ENCODE peak calls at places on chromosomes 7 and 10, in six cellular contexts. One of them, this sample, is unnamed.

GRCh38 chr10:90947025-90947960 is 26.4 kb upstream of the ANKRD1 start:
- DNase-seq in sigmoid colon: no peak
- DNase-seq in HepG2: no peak
- DNase-seq in prostate gland: no peak
- DNase-seq in A549: no peak
- DNase-seq in stomach: no peak
- DNase-seq in this sample: no peak

GRCh38 chr10:15223174-15223573 is 54.7 kb upstream of the NMT2 start:
- DNase-seq in sigmoid colon: no peak
- DNase-seq in HepG2: no peak
- DNase-seq in prostate gland: no peak
- DNase-seq in A549: no peak
- DNase-seq in stomach: no peak
- DNase-seq in this sample: no peak

GRCh38 chr7:75663302-75663907 is 75.3 kb downstream of the HIP1 start:
- DNase-seq in sigmoid colon: no peak
- DNase-seq in HepG2: no peak
- DNase-seq in prostate gland: no peak
- DNase-seq in A549: no peak
- DNase-seq in stomach: no peak
- DNase-seq in this sample: peak

GRCh38 chr7:22935269-22935668 is 78.7 kb downstream of the HYCC1 start:
- DNase-seq in sigmoid colon: no peak
- DNase-seq in HepG2: no peak
- DNase-seq in prostate gland: no peak
- DNase-seq in A549: no peak
- DNase-seq in stomach: no peak
- DNase-seq in this sample: no peak

GRCh38 chr10:77391605-77392235 is 245.9 kb downstream of the KCNMA1 start:
- DNase-seq in sigmoid colon: peak
- DNase-seq in HepG2: peak
- DNase-seq in prostate gland: peak
- DNase-seq in A549: peak
- DNase-seq in stomach: peak
- DNase-seq in this sample: peak

GRCh38 chr10:7988985-7989384 is 65.5 kb upstream of the GATA3 start:
- DNase-seq in sigmoid colon: no peak
- DNase-seq in HepG2: no peak
- DNase-seq in prostate gland: no peak
- DNase-seq in A549: no peak
- DNase-seq in stomach: no peak
- DNase-seq in this sample: peak

GRCh38 chr7:36171503-36171902 is 18.4 kb downstream of the EEPD1 start:
- DNase-seq in sigmoid colon: no peak
- DNase-seq in HepG2: no peak
- DNase-seq in prostate gland: no peak
- DNase-seq in A549: no peak
- DNase-seq in stomach: no peak
- DNase-seq in this sample: no peak

GRCh38 chr7:122887198-122887597 is 938 bp upstream of the CADPS2 start:
- DNase-seq in sigmoid colon: peak
- DNase-seq in HepG2: peak
- DNase-seq in prostate gland: peak
- DNase-seq in A549: peak
- DNase-seq in stomach: peak
- DNase-seq in this sample: peak

GRCh38 chr10:33328253-33328652 is 6.2 kb downstream of the NRP1 start:
- DNase-seq in sigmoid colon: no peak
- DNase-seq in HepG2: no peak
- DNase-seq in prostate gland: no peak
- DNase-seq in A549: no peak
- DNase-seq in stomach: no peak
- DNase-seq in this sample: no peak

GRCh38 chr7:130207642-130208041 is at the start of gene SSMEM1:
- DNase-seq in sigmoid colon: no peak
- DNase-seq in HepG2: no peak
- DNase-seq in prostate gland: no peak
- DNase-seq in A549: no peak
- DNase-seq in stomach: no peak
- DNase-seq in this sample: no peak

GRCh38 chr7:78019457-78020130 is 221.0 kb downstream of the PHTF2 start:
- DNase-seq in sigmoid colon: peak
- DNase-seq in HepG2: peak
- DNase-seq in prostate gland: peak
- DNase-seq in A549: peak
- DNase-seq in stomach: peak
- DNase-seq in this sample: peak

GRCh38 chr7:28815369-28815927 is 142.7 kb downstream of the TRIL start:
- DNase-seq in sigmoid colon: no peak
- DNase-seq in HepG2: no peak
- DNase-seq in prostate gland: no peak
- DNase-seq in A549: no peak
- DNase-seq in stomach: no peak
- DNase-seq in this sample: no peak

GRCh38 chr10:130169136-130169888 is 33.1 kb downstream of the GLRX3 start:
- DNase-seq in sigmoid colon: no peak
- DNase-seq in HepG2: no peak
- DNase-seq in prostate gland: no peak
- DNase-seq in A549: no peak
- DNase-seq in stomach: no peak
- DNase-seq in this sample: no peak

GRCh38 chr10:124646483-124647352 is 97.5 kb downstream of the FAM53B start:
- DNase-seq in sigmoid colon: peak
- DNase-seq in HepG2: peak
- DNase-seq in prostate gland: no peak
- DNase-seq in A549: peak
- DNase-seq in stomach: peak
- DNase-seq in this sample: peak

GRCh38 chr10:127875916-127876315 is 16.8 kb downstream of the CLRN3 start:
- DNase-seq in sigmoid colon: no peak
- DNase-seq in HepG2: no peak
- DNase-seq in prostate gland: no peak
- DNase-seq in A549: no peak
- DNase-seq in stomach: no peak
- DNase-seq in this sample: no peak

GRCh38 chr7:98110249-98111022 is 3.8 kb downstream of the LMTK2 start:
- DNase-seq in sigmoid colon: no peak
- DNase-seq in HepG2: peak
- DNase-seq in prostate gland: no peak
- DNase-seq in A549: no peak
- DNase-seq in stomach: peak
- DNase-seq in this sample: peak

GRCh38 chr7:147199868-147200267 is 1083.3 kb downstream of the CNTNAP2 start:
- DNase-seq in sigmoid colon: no peak
- DNase-seq in HepG2: no peak
- DNase-seq in prostate gland: no peak
- DNase-seq in A549: no peak
- DNase-seq in stomach: no peak
- DNase-seq in this sample: no peak

GRCh38 chr10:122113161-122113944 is 124.4 kb downstream of the TACC2 start:
- DNase-seq in sigmoid colon: peak
- DNase-seq in HepG2: peak
- DNase-seq in prostate gland: peak
- DNase-seq in A549: peak
- DNase-seq in stomach: peak
- DNase-seq in this sample: peak

GRCh38 chr10:5297466-5297865 is 67.3 kb upstream of the UCN3 start:
- DNase-seq in sigmoid colon: peak
- DNase-seq in HepG2: no peak
- DNase-seq in prostate gland: no peak
- DNase-seq in A549: no peak
- DNase-seq in stomach: no peak
- DNase-seq in this sample: no peak

GRCh38 chr7:47449810-47450586 is 131.9 kb downstream of the TNS3 start:
- DNase-seq in sigmoid colon: no peak
- DNase-seq in HepG2: no peak
- DNase-seq in prostate gland: no peak
- DNase-seq in A549: no peak
- DNase-seq in stomach: no peak
- DNase-seq in this sample: no peak

GRCh38 chr7:47609803-47610452 is 28.0 kb upstream of the TNS3 start:
- DNase-seq in sigmoid colon: peak
- DNase-seq in HepG2: no peak
- DNase-seq in prostate gland: no peak
- DNase-seq in A549: no peak
- DNase-seq in stomach: no peak
- DNase-seq in this sample: no peak

GRCh38 chr7:74290999-74291441 is 1.8 kb downstream of the CLIP2 start:
- DNase-seq in sigmoid colon: no peak
- DNase-seq in HepG2: no peak
- DNase-seq in prostate gland: no peak
- DNase-seq in A549: no peak
- DNase-seq in stomach: no peak
- DNase-seq in this sample: no peak

GRCh38 chr7:74289018-74289659 is at the start of gene CLIP2:
- DNase-seq in sigmoid colon: peak
- DNase-seq in HepG2: peak
- DNase-seq in prostate gland: peak
- DNase-seq in A549: peak
- DNase-seq in stomach: peak
- DNase-seq in this sample: peak

GRCh38 chr7:74291535-74291934 is 2.3 kb downstream of the CLIP2 start:
- DNase-seq in sigmoid colon: no peak
- DNase-seq in HepG2: no peak
- DNase-seq in prostate gland: no peak
- DNase-seq in A549: no peak
- DNase-seq in stomach: no peak
- DNase-seq in this sample: no peak

GRCh38 chr7:74290590-74290950 is 1.4 kb downstream of the CLIP2 start:
- DNase-seq in sigmoid colon: no peak
- DNase-seq in HepG2: no peak
- DNase-seq in prostate gland: no peak
- DNase-seq in A549: no peak
- DNase-seq in stomach: no peak
- DNase-seq in this sample: no peak

GRCh38 chr7:74289660-74290589 is 718 bp downstream of the CLIP2 start:
- DNase-seq in sigmoid colon: peak
- DNase-seq in HepG2: no peak
- DNase-seq in prostate gland: no peak
- DNase-seq in A549: no peak
- DNase-seq in stomach: peak
- DNase-seq in this sample: peak
- TF ChIP-seq POLR2A in sigmoid colon: no peak
- TF ChIP-seq POLR2A in HepG2: no peak
- TF ChIP-seq POLR2A in prostate gland: no peak
- TF ChIP-seq POLR2A in A549: no peak
- TF ChIP-seq POLR2A in stomach: no peak
- TF ChIP-seq POLR2A in this sample: no peak

DNA sequence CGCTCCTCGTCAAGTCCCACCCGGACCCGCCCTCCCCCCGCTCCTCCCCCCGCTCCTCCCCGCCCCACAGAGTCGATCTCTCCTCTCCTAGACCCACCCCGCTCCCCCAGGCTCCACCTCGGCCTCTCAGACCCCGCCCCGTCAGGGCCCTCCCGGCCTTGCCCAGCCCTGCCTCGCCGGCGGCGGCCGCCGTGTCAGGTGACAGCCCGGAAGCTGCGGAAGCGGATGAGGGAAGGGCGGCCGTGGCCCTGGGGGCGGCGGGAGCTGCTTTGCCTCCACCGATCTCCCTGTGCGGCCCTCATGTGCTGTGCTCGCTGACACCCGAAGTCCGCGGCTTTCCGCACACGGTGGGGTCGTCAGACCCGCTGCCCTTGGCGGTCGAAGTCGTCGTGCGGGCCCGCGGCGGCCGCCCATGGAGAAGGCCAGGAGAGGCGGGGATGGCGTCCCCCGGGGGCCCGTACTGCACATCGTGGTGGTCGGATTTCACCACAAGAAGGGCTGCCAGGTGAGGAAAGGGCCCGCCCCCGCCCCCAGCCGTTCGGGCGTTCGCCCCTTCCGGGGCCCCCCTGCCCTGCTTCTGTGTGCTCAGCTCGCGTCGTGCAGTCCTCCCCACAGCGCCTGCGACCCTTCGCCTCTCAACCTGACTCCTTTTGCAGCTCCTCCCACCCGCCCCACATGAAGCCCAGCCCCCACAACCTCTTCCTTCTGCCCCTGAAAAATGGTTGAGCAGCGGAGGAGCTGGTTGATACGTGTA is at the start of gene AVL9:
- DNase-seq in sigmoid colon: peak
- DNase-seq in HepG2: peak
- DNase-seq in prostate gland: peak
- DNase-seq in A549: peak
- DNase-seq in stomach: peak
- DNase-seq in this sample: peak
- TF ChIP-seq POLR2A in sigmoid colon: peak
- TF ChIP-seq POLR2A in HepG2: peak
- TF ChIP-seq POLR2A in prostate gland: peak
- TF ChIP-seq POLR2A in A549: peak
- TF ChIP-seq POLR2A in stomach: peak
- TF ChIP-seq POLR2A in this sample: peak

GRCh38 chr10:118430190-118430589 is 88.1 kb upstream of the FAM204A start:
- DNase-seq in sigmoid colon: no peak
- DNase-seq in HepG2: no peak
- DNase-seq in prostate gland: no peak
- DNase-seq in A549: no peak
- DNase-seq in stomach: no peak
- DNase-seq in this sample: no peak
- TF ChIP-seq POLR2A in sigmoid colon: no peak
- TF ChIP-seq POLR2A in HepG2: no peak
- TF ChIP-seq POLR2A in prostate gland: no peak
- TF ChIP-seq POLR2A in A549: no peak
- TF ChIP-seq POLR2A in stomach: no peak
- TF ChIP-seq POLR2A in this sample: no peak

DNA sequence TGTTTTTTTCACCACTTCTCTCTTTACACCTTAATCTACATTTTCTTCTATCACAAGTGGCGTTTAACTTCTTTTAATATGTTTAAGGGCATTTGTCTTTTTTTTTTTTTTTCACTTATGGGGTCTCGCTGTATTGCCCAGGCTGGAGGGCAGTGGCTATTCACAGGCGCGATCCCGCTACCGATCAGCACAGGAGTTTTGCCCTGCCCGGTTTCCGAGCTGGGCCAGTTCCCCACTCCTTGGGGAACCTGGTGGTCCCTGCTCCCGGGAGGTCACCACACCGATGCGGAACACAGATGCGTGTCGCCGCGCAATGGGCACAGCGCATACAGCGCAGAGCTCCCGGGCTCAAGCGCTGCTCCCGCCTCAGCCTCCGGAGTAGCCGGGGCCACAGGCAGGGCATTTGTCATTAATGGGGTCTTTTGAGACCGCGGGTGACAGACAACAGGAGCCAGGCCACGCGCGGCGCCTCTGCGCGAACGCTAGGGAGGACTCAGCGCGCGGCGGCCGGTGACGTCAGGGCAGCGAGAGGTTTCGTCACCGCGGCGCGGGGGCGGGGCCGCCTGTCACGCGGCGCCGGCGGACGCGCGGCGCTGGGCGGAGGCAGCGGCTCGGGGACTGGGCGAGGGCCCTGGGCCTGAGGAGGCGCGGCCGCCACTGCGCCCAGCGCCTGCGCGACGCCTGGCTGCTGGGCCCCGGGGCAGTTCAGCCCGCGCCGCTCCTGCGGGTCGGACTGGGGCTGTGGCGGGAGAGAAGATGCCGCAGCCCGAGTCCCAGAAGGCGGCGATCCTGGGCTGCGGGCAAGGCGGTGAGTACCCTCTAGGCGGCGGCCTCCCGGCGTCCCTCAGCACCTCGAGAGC is at the start of gene GALNT11:
- DNase-seq in sigmoid colon: peak
- DNase-seq in HepG2: peak
- DNase-seq in prostate gland: peak
- DNase-seq in A549: peak
- DNase-seq in stomach: peak
- DNase-seq in this sample: peak
- TF ChIP-seq POLR2A in sigmoid colon: peak
- TF ChIP-seq POLR2A in HepG2: peak
- TF ChIP-seq POLR2A in prostate gland: peak
- TF ChIP-seq POLR2A in A549: peak
- TF ChIP-seq POLR2A in stomach: no peak
- TF ChIP-seq POLR2A in this sample: peak

This sample was measured in erythroblast.